ENCODE peak calls at places on chromosome 4, in six cellular contexts. O is activated CD8-positive, alpha-beta memory T cell treated with anti-CD3 and anti-CD28 coated beads, Interleukin-2, amount 50 U/mL, for 48 hours; S is GM10248; B is AG08396; Z is GM23248; X is fibroblast of pulmonary artery. W is an unnamed sample.

GRCh38 chr4:86595426-86595805 is 1.3 kb downstream of the PTPN13 start:
- DNase-seq in O (no peak), S (no peak), B (peak), Z (peak), X (peak), W (peak)

GRCh38 chr4:80989921-80990544 is 40.5 kb upstream of the BMP3 start:
- DNase-seq in O (no peak), S (peak), B (peak), Z (peak), X (peak), W (peak)

GRCh38 chr4:187307131-187307530 is 583.5 kb upstream of the FAT1 start:
- DNase-seq in O (no peak), S (no peak), B (no peak), Z (no peak), X (no peak), W (no peak)

GRCh38 chr4:42282081-42282901 is 115.0 kb upstream of the SHISA3 start:
- DNase-seq in O (no peak), S (peak), B (peak), Z (peak), X (peak), W (peak)

GRCh38 chr4:4585012-4585670 is 43.3 kb upstream of the STX18 start:
- DNase-seq in O (no peak), S (no peak), B (peak), Z (peak), X (peak), W (no peak)

GRCh38 chr4:54879576-54879975 is 221.8 kb downstream of the KIT start:
- DNase-seq in O (no peak), S (no peak), B (peak), Z (peak), X (peak), W (peak)

GRCh38 chr4:27789768-27790167 is 929.1 kb downstream of the STIM2 start:
- DNase-seq in O (no peak), S (no peak), B (no peak), Z (peak), X (no peak), W (no peak)

GRCh38 chr4:27684501-27685077 is 823.9 kb downstream of the STIM2 start:
- DNase-seq in O (peak), S (no peak), B (peak), Z (peak), X (peak), W (peak)

GRCh38 chr4:140752669-140753068 is 3.5 kb downstream of the TBC1D9 start:
- DNase-seq in O (no peak), S (no peak), B (no peak), Z (no peak), X (no peak), W (no peak)

GRCh38 chr4:67725981-67726380 is 25.0 kb upstream of the UBA6 start:
- DNase-seq in O (no peak), S (no peak), B (no peak), Z (peak), X (peak), W (no peak)

GRCh38 chr4:165715211-165715610 is 157.8 kb upstream of the TLL1 start:
- DNase-seq in O (no peak), S (no peak), B (no peak), Z (no peak), X (no peak), W (no peak)

GRCh38 chr4:114349543-114350175 is 248.9 kb upstream of the UGT8 start:
- DNase-seq in O (no peak), S (no peak), B (no peak), Z (peak), X (no peak), W (no peak)

GRCh38 chr4:42789168-42789567 is 103.3 kb upstream of the GRXCR1 start:
- DNase-seq in O (no peak), S (no peak), B (no peak), Z (no peak), X (no peak), W (no peak)

GRCh38 chr4:5758741-5759140 is 47.7 kb downstream of the EVC start:
- DNase-seq in O (peak), S (no peak), B (peak), Z (peak), X (peak), W (peak)

GRCh38 chr4:13642163-13642562 is 14.6 kb upstream of the BOD1L1 start:
- DNase-seq in O (no peak), S (no peak), B (no peak), Z (peak), X (peak), W (no peak)

GRCh38 chr4:6111354-6111930 is 88.9 kb downstream of the JAKMIP1 start:
- DNase-seq in O (no peak), S (no peak), B (no peak), Z (no peak), X (no peak), W (no peak)

GRCh38 chr4:77078401-77078800 is 2.6 kb upstream of the CCNI start:
- DNase-seq in O (no peak), S (no peak), B (no peak), Z (no peak), X (no peak), W (no peak)

GRCh38 chr4:42786350-42787070 is 106.0 kb upstream of the GRXCR1 start:
- DNase-seq in O (no peak), S (no peak), B (no peak), Z (no peak), X (no peak), W (no peak)

GRCh38 chr4:181176306-181176705 is 1066.9 kb upstream of the TENM3 start:
- DNase-seq in O (no peak), S (no peak), B (no peak), Z (peak), X (no peak), W (no peak)

GRCh38 chr4:118969359-118969758 is 80.7 kb downstream of the SYNPO2 start:
- DNase-seq in O (no peak), S (no peak), B (peak), Z (peak), X (peak), W (peak)

GRCh38 chr4:90148574-90149170 is 21.5 kb downstream of the CCSER1 start:
- DNase-seq in O (no peak), S (no peak), B (no peak), Z (no peak), X (no peak), W (no peak)

GRCh38 chr4:37627263-37627662 is 58.9 kb downstream of the RELL1 start:
- DNase-seq in O (no peak), S (no peak), B (no peak), Z (no peak), X (no peak), W (no peak)

GRCh38 chr4:186483656-186484055 is 71.7 kb downstream of the MTNR1A start:
- DNase-seq in O (no peak), S (no peak), B (no peak), Z (no peak), X (no peak), W (no peak)

GRCh38 chr4:142960867-142961644 is 115.0 kb upstream of the INPP4B start:
- DNase-seq in O (no peak), S (no peak), B (no peak), Z (no peak), X (no peak), W (no peak)

GRCh38 chr4:187565416-187565815 is 430.2 kb upstream of the ZFP42 start:
- DNase-seq in O (no peak), S (no peak), B (no peak), Z (no peak), X (no peak), W (no peak)

GRCh38 chr4:2995546-2996265 is 32.3 kb downstream of the GRK4 start:
- DNase-seq in O (no peak), S (no peak), B (no peak), Z (no peak), X (peak), W (no peak)

GRCh38 chr4:73631565-73632226 is 11.5 kb upstream of the RASSF6 start:
- DNase-seq in O (no peak), S (no peak), B (no peak), Z (no peak), X (no peak), W (no peak)

W was measured in hepatocyte.